ENCODE peak calls at places on chromosomes 11 and 22, in four cellular contexts. L is NB4, W is body of pancreas, K is MM.1S. T is an unnamed sample.

GRCh38 chr11:34860518-34860917 is 55.7 kb downstream of the APIP start:
- DNase-seq in L (no peak), W (no peak), K (no peak), T (no peak)

GRCh38 chr11:33128739-33129138 is 32.5 kb downstream of the CSTF3 start:
- DNase-seq in L (no peak), W (no peak), K (no peak), T (no peak)

GRCh38 chr11:91790346-91790745 is 434.3 kb upstream of the FAT3 start:
- DNase-seq in L (no peak), W (no peak), K (no peak), T (no peak)

GRCh38 chr11:331332-332060 is 10.8 kb upstream of the IFITM3 start:
- DNase-seq in L (no peak), W (no peak), K (peak; percentile 38), T (no peak)

GRCh38 chr11:24773326-24773725 is 276.5 kb downstream of the LUZP2 start:
- DNase-seq in L (no peak), W (no peak), K (no peak), T (no peak)

GRCh38 chr11:119369035-119369925 is 12.2 kb downstream of the USP2 start:
- DNase-seq in L (no peak), W (no peak), K (no peak), T (no peak)

GRCh38 chr11:3823303-3823702 is 14.9 kb downstream of the PGAP2 start:
- DNase-seq in L (no peak), W (no peak), K (no peak), T (no peak)

GRCh38 chr11:37905707-37906417 is 1307.8 kb upstream of the RAG2 start:
- DNase-seq in L (no peak), W (peak; percentile 57), K (no peak), T (no peak)

GRCh38 chr11:46246514-46246913 is 30.9 kb upstream of the CREB3L1 start:
- DNase-seq in L (no peak), W (no peak), K (no peak), T (no peak)

GRCh38 chr11:9600651-9601040 is 27.2 kb downstream of the WEE1 start:
- DNase-seq in L (no peak), W (no peak), K (peak; percentile 37), T (no peak)

GRCh38 chr22:29994941-29995340 is 85.3 kb upstream of the HORMAD2 start:
- DNase-seq in L (no peak), W (no peak), K (no peak), T (no peak)

GRCh38 chr11:125370561-125371389 is 125.3 kb downstream of the FEZ1 start:
- DNase-seq in L (no peak), W (no peak), K (no peak), T (no peak)

GRCh38 chr22:49300241-49300640 is 527.4 kb downstream of the BRD1 start:
- DNase-seq in L (no peak), W (no peak), K (no peak), T (peak; percentile 55)

GRCh38 chr22:48481748-48482147 is 1345.9 kb downstream of the BRD1 start:
- DNase-seq in L (no peak), W (no peak), K (no peak), T (no peak)

GRCh38 chr11:46896719-46897406 is 21.5 kb downstream of the LRP4 start:
- DNase-seq in L (peak; percentile 74), W (no peak), K (peak; percentile 50), T (no peak)

GRCh38 chr11:61193596-61193995 is 9.7 kb upstream of the PGA3 start:
- DNase-seq in L (no peak), W (no peak), K (no peak), T (no peak)

GRCh38 chr11:3058753-3059664 is 1.8 kb upstream of the CARS1 start:
- DNase-seq in L (no peak), W (no peak), K (no peak), T (no peak)

GRCh38 chr11:71418643-71419042 is 29.6 kb downstream of the DHCR7 start:
- DNase-seq in L (no peak), W (no peak), K (no peak), T (no peak)

GRCh38 chr11:17952487-17952886 is 60.4 kb downstream of the SERGEF start:
- DNase-seq in L (no peak), W (no peak), K (no peak), T (no peak)

GRCh38 chr11:106306942-106307341 is 229.5 kb downstream of the AASDHPPT start:
- DNase-seq in L (no peak), W (peak; percentile 10), K (no peak), T (no peak)
- TF ChIP-seq CTCF in L (no peak), W (no peak), K (no peak), T (no peak)

DNA sequence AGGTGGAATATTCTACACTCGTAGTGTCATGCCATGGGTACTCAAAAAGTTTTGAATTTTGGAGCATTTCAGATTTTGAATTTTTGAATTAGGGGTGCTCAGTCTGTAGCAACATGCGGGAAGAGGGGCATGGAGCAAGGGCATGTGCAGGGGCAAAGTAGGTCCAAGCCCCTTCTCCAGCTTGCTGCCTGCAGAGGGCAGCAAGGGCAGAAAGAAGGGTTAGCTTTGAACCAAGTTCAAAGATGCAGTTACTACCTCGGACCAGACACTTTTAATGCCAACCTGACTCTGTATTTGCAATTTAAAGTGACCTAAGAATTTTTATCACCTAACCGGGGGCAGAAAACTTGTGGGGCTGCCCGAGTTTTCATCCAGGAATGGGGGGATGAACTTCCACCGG is 68.2 kb downstream of the CD82 start:
- DNase-seq in L (no peak), W (no peak), K (no peak), T (no peak)
- TF ChIP-seq CTCF in L (peak; percentile 24), W (no peak), K (peak; percentile 18), T (peak; percentile 47)

GRCh38 chr22:23313791-23314567 is 133.7 kb downstream of the BCR start:
- DNase-seq in L (no peak), W (no peak), K (no peak), T (peak; percentile 56)

DNA sequence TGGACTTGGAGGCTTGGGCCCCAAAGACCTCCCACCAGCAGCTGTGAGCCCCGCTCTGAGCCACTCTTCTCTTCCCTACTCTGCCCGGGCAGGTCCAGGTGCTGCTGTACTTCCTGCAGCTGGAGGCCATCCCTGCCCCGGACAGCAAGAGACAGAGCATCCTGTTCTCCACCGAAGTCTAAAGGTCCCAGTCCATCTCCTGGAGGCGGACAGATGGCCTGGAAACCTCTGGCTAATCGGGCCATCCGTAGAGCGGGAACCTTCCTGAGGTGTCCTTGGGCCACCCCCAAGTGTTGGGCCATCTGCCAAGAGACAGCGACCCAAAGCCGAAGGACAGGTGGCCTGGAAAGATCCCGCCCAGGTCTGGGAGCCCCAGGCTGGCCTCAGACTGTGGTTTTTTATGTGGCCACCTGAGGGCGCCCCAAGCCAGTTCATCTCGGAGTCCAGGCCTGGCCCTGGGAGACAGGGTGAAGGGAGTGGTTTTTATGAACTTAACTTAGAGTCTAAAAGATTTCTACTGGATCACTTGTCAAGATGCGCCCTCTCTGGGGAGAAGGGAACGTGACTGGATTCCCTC is 135.1 kb downstream of the BCR start:
- DNase-seq in L (peak; percentile 53), W (peak; percentile 76), K (peak; percentile 27), T (peak; percentile 83)
- TF ChIP-seq CTCF in L (peak; percentile 43), W (peak; percentile 43), K (peak; percentile 36), T (peak; percentile 89)

GRCh38 chr11:78313181-78313788 is 104.3 kb downstream of the GAB2 start:
- DNase-seq in L (no peak), W (no peak), K (no peak), T (no peak)

GRCh38 chr11:78313898-78314297 is 103.7 kb downstream of the GAB2 start:
- DNase-seq in L (peak; percentile 81), W (no peak), K (no peak), T (no peak)

GRCh38 chr11:78312712-78313111 is 104.9 kb downstream of the GAB2 start:
- DNase-seq in L (no peak), W (no peak), K (no peak), T (no peak)

GRCh38 chr11:78315724-78316123 is 101.9 kb downstream of the GAB2 start:
- DNase-seq in L (no peak), W (no peak), K (no peak), T (no peak)

GRCh38 chr11:78314753-78315152 is 102.9 kb downstream of the GAB2 start:
- DNase-seq in L (no peak), W (no peak), K (no peak), T (no peak)
- TF ChIP-seq CTCF in L (no peak), W (no peak), K (no peak), T (no peak)

DNA sequence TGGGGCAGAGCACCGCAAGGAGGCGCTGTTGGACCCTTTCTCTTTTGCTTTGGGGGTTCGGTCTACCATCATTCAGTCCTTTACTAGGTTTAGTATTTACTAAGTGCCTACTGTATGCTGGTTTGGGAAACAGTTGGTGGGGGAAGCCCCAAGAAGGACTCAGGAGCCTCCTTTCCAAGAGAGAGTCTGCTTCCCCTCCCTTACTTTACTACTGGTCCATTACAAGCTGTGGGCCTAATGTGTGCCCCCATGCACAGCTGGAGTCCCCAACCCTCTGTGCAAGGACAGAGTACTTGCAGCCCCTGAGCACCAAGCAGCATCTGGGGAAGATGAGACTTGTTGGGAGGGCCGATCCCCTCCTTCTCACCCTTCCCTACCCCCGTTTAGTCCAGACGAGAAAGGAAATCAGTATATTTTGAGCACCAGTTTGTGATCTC is 876 bp upstream of the UBE2L6 start:
- DNase-seq in L (no peak), W (no peak), K (peak; percentile 85), T (peak; percentile 91)
- TF ChIP-seq CTCF in L (peak; percentile 94), W (peak; percentile 87), K (peak; percentile 92), T (peak; percentile 98)

GRCh38 chr22:20853236-20853660 is 5.4 kb downstream of the PI4KA start:
- DNase-seq in L (no peak), W (no peak), K (no peak), T (no peak)
- TF ChIP-seq CTCF in L (no peak), W (no peak), K (no peak), T (no peak)

T was measured in type B pancreatic cell.